ENCODE peak calls at places on chromosomes 5 and 9, in five cellular contexts. D, X, M, Y and T are unnamed samples.

GRCh38 chr5:176352116-176352878 is 9.3 kb downstream of the KIAA1191 start:
- DNase-seq in D (no peak), X (no peak), M (no peak), Y (no peak), T (no peak)

GRCh38 chr9:63859475-63860215 is 1425.4 kb downstream of the FOXD4L5 start:
- DNase-seq in D (no peak), X (peak; percentile 79), M (peak; percentile 86), Y (peak; percentile 49), T (no peak)

GRCh38 chr5:14513266-14513665 is 68.3 kb upstream of the OTULINL start:
- DNase-seq in D (no peak), X (no peak), M (no peak), Y (no peak), T (no peak)

GRCh38 chr5:104430977-104431620 is 868.5 kb upstream of the NUDT12 start:
- DNase-seq in D (no peak), X (no peak), M (no peak), Y (no peak), T (no peak)

GRCh38 chr5:169796731-169797130 is 159.7 kb downstream of the DOCK2 start:
- DNase-seq in D (no peak), X (no peak), M (no peak), Y (no peak), T (no peak)

GRCh38 chr9:96638606-96639364 is 16.3 kb downstream of the PRXL2C start:
- DNase-seq in D (no peak), X (no peak), M (no peak), Y (no peak), T (no peak)

GRCh38 chr9:93254806-93255519 is 71.0 kb downstream of the WNK2 start:
- DNase-seq in D (peak; percentile 42), X (no peak), M (no peak), Y (no peak), T (no peak)

GRCh38 chr9:6302417-6302816 is 25.8 kb upstream of the TPD52L3 start:
- DNase-seq in D (no peak), X (no peak), M (no peak), Y (no peak), T (no peak)

GRCh38 chr5:135602882-135603721 is 24.3 kb upstream of the CXCL14 start:
- DNase-seq in D (peak; percentile 42), X (no peak), M (no peak), Y (no peak), T (no peak)

GRCh38 chr9:85178486-85178885 is 509.0 kb downstream of the NTRK2 start:
- DNase-seq in D (no peak), X (no peak), M (no peak), Y (no peak), T (no peak)

GRCh38 chr5:111232311-111233049 is 8.3 kb downstream of the CAMK4 start:
- DNase-seq in D (no peak), X (no peak), M (no peak), Y (no peak), T (no peak)

GRCh38 chr9:3508531-3509374 is 17.0 kb downstream of the RFX3 start:
- DNase-seq in D (no peak), X (no peak), M (no peak), Y (no peak), T (no peak)

GRCh38 chr9:100690438-100690837 is 112.6 kb downstream of the CAVIN4 start:
- DNase-seq in D (no peak), X (peak; percentile 9), M (no peak), Y (no peak), T (no peak)

GRCh38 chr5:159459951-159460538 is 129.8 kb upstream of the IL12B start:
- DNase-seq in D (no peak), X (no peak), M (no peak), Y (no peak), T (no peak)

GRCh38 chr9:35798658-35799366 is 7.4 kb downstream of the NPR2 start:
- DNase-seq in D (no peak), X (peak; percentile 73), M (peak; percentile 40), Y (peak; percentile 25), T (peak; percentile 61)

GRCh38 chr5:140114341-140115185 is 654 bp downstream of the PURA start:
- DNase-seq in D (peak; percentile 79), X (peak; percentile 65), M (peak; percentile 69), Y (no peak), T (no peak)

GRCh38 chr9:127505396-127506116 is 54.2 kb downstream of the LRSAM1 start:
- DNase-seq in D (peak; percentile 78), X (peak; percentile 55), M (peak; percentile 83), Y (peak; percentile 35), T (no peak)

GRCh38 chr5:60577116-60577515 is 122.8 kb downstream of the DEPDC1B start:
- DNase-seq in D (no peak), X (no peak), M (no peak), Y (no peak), T (no peak)
- TF ChIP-seq SIN3A in D (no peak), X (no peak), M (no peak), Y (no peak), T (no peak)

GRCh38 chr9:128551652-128552152 is 685 bp upstream of the SPTAN1 start:
- DNase-seq in D (no peak), X (no peak), M (no peak), Y (no peak), T (no peak)

GRCh38 chr9:128552744-128553221 is 396 bp downstream of the SPTAN1 start:
- DNase-seq in D (peak; percentile 68), X (peak; percentile 57), M (peak; percentile 80), Y (no peak), T (no peak)

GRCh38 chr9:128550770-128551651 is 1.4 kb upstream of the SPTAN1 start:
- DNase-seq in D (peak; percentile 52), X (peak; percentile 33), M (no peak), Y (no peak), T (no peak)

GRCh38 chr9:128553695-128554094 is 1.3 kb downstream of the SPTAN1 start:
- DNase-seq in D (no peak), X (no peak), M (no peak), Y (no peak), T (no peak)

DNA sequence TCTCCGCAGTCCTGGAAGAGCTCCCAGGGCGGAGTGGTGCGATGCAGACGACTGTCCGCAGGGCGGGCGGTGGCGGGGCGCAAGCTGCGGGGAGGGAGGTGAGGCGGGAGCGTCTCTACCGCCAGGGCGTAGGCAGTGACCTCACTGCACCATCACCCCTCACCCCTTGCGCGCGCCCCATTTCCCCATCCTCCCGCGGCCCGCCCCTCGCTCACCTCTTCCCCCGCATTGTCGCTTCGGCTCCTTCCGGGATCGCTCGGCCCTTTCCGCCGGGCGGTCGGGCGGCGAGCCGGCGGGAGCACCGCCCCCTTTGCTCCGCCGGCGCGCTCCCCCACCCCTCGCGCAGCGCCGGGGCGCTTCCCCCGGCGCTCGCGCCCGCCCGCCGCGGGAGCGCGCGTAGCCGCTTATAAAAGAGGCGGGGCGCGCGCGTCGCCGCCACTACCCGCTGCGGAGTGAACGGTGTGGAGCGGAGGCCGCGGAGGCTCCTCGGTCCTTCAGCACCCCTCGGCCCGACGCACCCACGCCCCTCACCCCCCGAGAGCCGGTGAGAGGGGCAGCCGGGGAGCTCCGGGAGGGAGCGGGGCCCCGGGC is at the start of gene SPTAN1:
- DNase-seq in D (peak; percentile 97), X (peak; percentile 92), M (peak; percentile 99), Y (peak; percentile 61), T (peak; percentile 46)
- H3K4me1 ChIP-seq in D (peaks cover 10% of the 10 kb centered on the region), X (peaks cover 20% of the 10 kb centered on the region), M (peaks cover 29% of the 10 kb centered on the region), Y (peaks cover 64% of the 10 kb centered on the region), T (peaks cover 32% of the 10 kb centered on the region)

DNA sequence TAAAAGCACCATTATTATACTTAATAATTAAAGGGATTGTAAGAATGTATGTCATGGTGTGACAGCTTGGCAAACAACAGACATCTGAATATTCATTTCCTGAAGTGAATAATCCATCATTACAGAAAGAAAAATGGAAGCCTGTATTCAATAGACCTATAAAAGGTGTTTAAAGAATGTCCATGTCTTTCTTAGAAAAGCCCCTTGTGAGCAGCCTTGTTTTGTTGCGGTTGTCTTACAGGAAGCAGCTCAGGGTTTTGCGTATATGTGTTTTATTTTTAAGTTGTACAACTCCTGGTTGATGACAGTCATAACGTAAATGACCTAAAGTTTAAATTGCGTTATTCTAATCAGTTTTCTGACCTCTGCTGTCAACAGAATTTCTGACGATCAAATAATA is 53.8 kb downstream of the CAST start:
- DNase-seq in D (no peak), X (no peak), M (no peak), Y (no peak), T (no peak)
- TF ChIP-seq SIN3A in D (no peak), X (no peak), M (no peak), Y (no peak), T (no peak)

GRCh38 chr9:70477907-70478480 is 63.5 kb upstream of the KLF9 start:
- DNase-seq in D (no peak), X (no peak), M (no peak), Y (no peak), T (no peak)
- H3K4me1 ChIP-seq in D (peaks cover 2% of the 10 kb centered on the region), X (peaks cover under 1% of the 10 kb centered on the region), M (peaks cover 10% of the 10 kb centered on the region), Y (peaks cover 45% of the 10 kb centered on the region), T (peaks cover 2% of the 10 kb centered on the region)

GRCh38 chr5:98568336-98568735 is 205.1 kb upstream of the RGMB start:
- DNase-seq in D (no peak), X (no peak), M (no peak), Y (no peak), T (no peak)

GRCh38 chr5:98570661-98571181 is 202.7 kb upstream of the RGMB start:
- DNase-seq in D (no peak), X (no peak), M (no peak), Y (no peak), T (no peak)

GRCh38 chr5:98573834-98574233 is 199.6 kb upstream of the RGMB start:
- DNase-seq in D (no peak), X (no peak), M (no peak), Y (no peak), T (no peak)

GRCh38 chr5:98569288-98569687 is 204.2 kb upstream of the RGMB start:
- DNase-seq in D (no peak), X (no peak), M (no peak), Y (no peak), T (no peak)

DNA sequence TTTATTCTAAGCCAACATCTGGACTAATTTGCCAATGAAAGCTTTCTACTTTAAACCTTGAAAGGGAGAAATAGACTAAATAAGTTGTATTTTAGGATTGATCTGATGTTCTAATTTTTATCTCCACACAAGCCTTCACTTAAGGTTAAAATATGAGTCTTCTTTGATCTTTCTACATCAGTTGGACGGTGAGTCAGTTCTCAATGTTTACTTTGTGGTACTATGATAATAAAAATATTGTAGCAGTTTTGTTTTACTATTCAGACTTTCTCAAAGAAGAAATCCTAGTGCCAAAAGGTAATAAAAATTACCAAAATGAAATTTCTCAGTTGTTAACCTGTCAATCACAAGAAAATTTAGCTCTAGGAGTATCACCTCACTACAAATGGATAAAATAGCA is 203.5 kb upstream of the RGMB start:
- DNase-seq in D (no peak), X (no peak), M (no peak), Y (no peak), T (peak; percentile 13)
- TF ChIP-seq SIN3A in D (no peak), X (no peak), M (no peak), Y (no peak), T (no peak)